ENCODE peak calls at places on chromosome 13, in eight cellular contexts. One of them, this sample, is unnamed.

GRCh38 chr13:67283602-67284001 is 53.5 kb upstream of the PCDH9 start:
- DNase-seq in SK-N-SH: no peak
- DNase-seq in brain microvascular endothelial cell: no peak
- DNase-seq in HCT116: peak; percentile 6
- DNase-seq in left ventricle myocardium inferior: no peak
- DNase-seq in tibial artery: no peak
- DNase-seq in colonic mucosa: no peak
- DNase-seq in CD4-positive, CD25-positive, alpha-beta regulatory T cell: no peak
- DNase-seq in this sample: no peak

GRCh38 chr13:79187917-79188699 is 217.9 kb downstream of the RBM26 start:
- DNase-seq in SK-N-SH: no peak
- DNase-seq in brain microvascular endothelial cell: no peak
- DNase-seq in HCT116: no peak
- DNase-seq in left ventricle myocardium inferior: no peak
- DNase-seq in tibial artery: no peak
- DNase-seq in colonic mucosa: no peak
- DNase-seq in CD4-positive, CD25-positive, alpha-beta regulatory T cell: no peak
- DNase-seq in this sample: no peak

GRCh38 chr13:31896427-31896826 is 135.1 kb upstream of the FRY start:
- DNase-seq in SK-N-SH: no peak
- DNase-seq in brain microvascular endothelial cell: peak; percentile 88
- DNase-seq in HCT116: no peak
- DNase-seq in left ventricle myocardium inferior: peak; percentile 42
- DNase-seq in tibial artery: peak; percentile 48
- DNase-seq in colonic mucosa: no peak
- DNase-seq in CD4-positive, CD25-positive, alpha-beta regulatory T cell: no peak
- DNase-seq in this sample: no peak

GRCh38 chr13:35343417-35343816 is 133.1 kb downstream of the MAB21L1 start:
- DNase-seq in SK-N-SH: no peak
- DNase-seq in brain microvascular endothelial cell: no peak
- DNase-seq in HCT116: no peak
- DNase-seq in left ventricle myocardium inferior: no peak
- DNase-seq in tibial artery: no peak
- DNase-seq in colonic mucosa: no peak
- DNase-seq in CD4-positive, CD25-positive, alpha-beta regulatory T cell: no peak
- DNase-seq in this sample: no peak

GRCh38 chr13:29568731-29569130 is 26.8 kb downstream of the SLC7A1 start:
- DNase-seq in SK-N-SH: no peak
- DNase-seq in brain microvascular endothelial cell: no peak
- DNase-seq in HCT116: no peak
- DNase-seq in left ventricle myocardium inferior: no peak
- DNase-seq in tibial artery: no peak
- DNase-seq in colonic mucosa: no peak
- DNase-seq in CD4-positive, CD25-positive, alpha-beta regulatory T cell: no peak
- DNase-seq in this sample: no peak

GRCh38 chr13:24630121-24630520 is 50.1 kb upstream of the ATP12A start:
- DNase-seq in SK-N-SH: no peak
- DNase-seq in brain microvascular endothelial cell: no peak
- DNase-seq in HCT116: no peak
- DNase-seq in left ventricle myocardium inferior: no peak
- DNase-seq in tibial artery: no peak
- DNase-seq in colonic mucosa: no peak
- DNase-seq in CD4-positive, CD25-positive, alpha-beta regulatory T cell: no peak
- DNase-seq in this sample: no peak

GRCh38 chr13:76630629-76631028 is 255.6 kb downstream of the KCTD12 start:
- DNase-seq in SK-N-SH: no peak
- DNase-seq in brain microvascular endothelial cell: no peak
- DNase-seq in HCT116: no peak
- DNase-seq in left ventricle myocardium inferior: no peak
- DNase-seq in tibial artery: no peak
- DNase-seq in colonic mucosa: no peak
- DNase-seq in CD4-positive, CD25-positive, alpha-beta regulatory T cell: no peak
- DNase-seq in this sample: no peak

GRCh38 chr13:57527114-57527770 is 104.3 kb upstream of the PCDH17 start:
- DNase-seq in SK-N-SH: no peak
- DNase-seq in brain microvascular endothelial cell: no peak
- DNase-seq in HCT116: no peak
- DNase-seq in left ventricle myocardium inferior: no peak
- DNase-seq in tibial artery: no peak
- DNase-seq in colonic mucosa: no peak
- DNase-seq in CD4-positive, CD25-positive, alpha-beta regulatory T cell: no peak
- DNase-seq in this sample: no peak

GRCh38 chr13:99367663-99368448 is 60.7 kb upstream of the GPR183 start:
- DNase-seq in SK-N-SH: no peak
- DNase-seq in brain microvascular endothelial cell: no peak
- DNase-seq in HCT116: no peak
- DNase-seq in left ventricle myocardium inferior: no peak
- DNase-seq in tibial artery: no peak
- DNase-seq in colonic mucosa: no peak
- DNase-seq in CD4-positive, CD25-positive, alpha-beta regulatory T cell: no peak
- DNase-seq in this sample: no peak

GRCh38 chr13:38826182-38826813 is 139.4 kb downstream of the FREM2 start:
- DNase-seq in SK-N-SH: no peak
- DNase-seq in brain microvascular endothelial cell: no peak
- DNase-seq in HCT116: no peak
- DNase-seq in left ventricle myocardium inferior: no peak
- DNase-seq in tibial artery: no peak
- DNase-seq in colonic mucosa: no peak
- DNase-seq in CD4-positive, CD25-positive, alpha-beta regulatory T cell: no peak
- DNase-seq in this sample: no peak

GRCh38 chr13:39602277-39602613 is 748 bp downstream of the LHFPL6 start:
- DNase-seq in SK-N-SH: no peak
- DNase-seq in brain microvascular endothelial cell: no peak
- DNase-seq in HCT116: no peak
- DNase-seq in left ventricle myocardium inferior: no peak
- DNase-seq in tibial artery: no peak
- DNase-seq in colonic mucosa: no peak
- DNase-seq in CD4-positive, CD25-positive, alpha-beta regulatory T cell: no peak
- DNase-seq in this sample: no peak

GRCh38 chr13:45737571-45738002 is 35.5 kb downstream of the CBY2 start:
- DNase-seq in SK-N-SH: no peak
- DNase-seq in brain microvascular endothelial cell: no peak
- DNase-seq in HCT116: peak; percentile 16
- DNase-seq in left ventricle myocardium inferior: no peak
- DNase-seq in tibial artery: no peak
- DNase-seq in colonic mucosa: no peak
- DNase-seq in CD4-positive, CD25-positive, alpha-beta regulatory T cell: no peak
- DNase-seq in this sample: no peak

GRCh38 chr13:102367836-102368235 is 34.0 kb downstream of the FGF14 start:
- DNase-seq in SK-N-SH: no peak
- DNase-seq in brain microvascular endothelial cell: no peak
- DNase-seq in HCT116: no peak
- DNase-seq in left ventricle myocardium inferior: no peak
- DNase-seq in tibial artery: no peak
- DNase-seq in colonic mucosa: no peak
- DNase-seq in CD4-positive, CD25-positive, alpha-beta regulatory T cell: no peak
- DNase-seq in this sample: no peak

GRCh38 chr13:35092251-35092650 is 150.2 kb downstream of the NBEA start:
- DNase-seq in SK-N-SH: no peak
- DNase-seq in brain microvascular endothelial cell: no peak
- DNase-seq in HCT116: no peak
- DNase-seq in left ventricle myocardium inferior: no peak
- DNase-seq in tibial artery: no peak
- DNase-seq in colonic mucosa: no peak
- DNase-seq in CD4-positive, CD25-positive, alpha-beta regulatory T cell: no peak
- DNase-seq in this sample: no peak

GRCh38 chr13:43303040-43303729 is 279.8 kb downstream of the DNAJC15 start:
- DNase-seq in SK-N-SH: peak; percentile 79
- DNase-seq in brain microvascular endothelial cell: peak; percentile 47
- DNase-seq in HCT116: no peak
- DNase-seq in left ventricle myocardium inferior: peak; percentile 54
- DNase-seq in tibial artery: peak; percentile 34
- DNase-seq in colonic mucosa: peak; percentile 22
- DNase-seq in CD4-positive, CD25-positive, alpha-beta regulatory T cell: no peak
- DNase-seq in this sample: no peak

GRCh38 chr13:49836516-49836915 is 44.0 kb upstream of the KPNA3 start:
- DNase-seq in SK-N-SH: peak; percentile 56
- DNase-seq in brain microvascular endothelial cell: no peak
- DNase-seq in HCT116: no peak
- DNase-seq in left ventricle myocardium inferior: no peak
- DNase-seq in tibial artery: no peak
- DNase-seq in colonic mucosa: no peak
- DNase-seq in CD4-positive, CD25-positive, alpha-beta regulatory T cell: no peak
- DNase-seq in this sample: no peak

GRCh38 chr13:113020323-113021080 is 51.5 kb downstream of the MCF2L start:
- DNase-seq in SK-N-SH: no peak
- DNase-seq in brain microvascular endothelial cell: no peak
- DNase-seq in HCT116: no peak
- DNase-seq in left ventricle myocardium inferior: no peak
- DNase-seq in tibial artery: no peak
- DNase-seq in colonic mucosa: no peak
- DNase-seq in CD4-positive, CD25-positive, alpha-beta regulatory T cell: no peak
- DNase-seq in this sample: no peak

GRCh38 chr13:85142351-85142750 is 656.9 kb downstream of the SLITRK6 start:
- DNase-seq in SK-N-SH: no peak
- DNase-seq in brain microvascular endothelial cell: no peak
- DNase-seq in HCT116: no peak
- DNase-seq in left ventricle myocardium inferior: no peak
- DNase-seq in tibial artery: no peak
- DNase-seq in colonic mucosa: no peak
- DNase-seq in CD4-positive, CD25-positive, alpha-beta regulatory T cell: no peak
- DNase-seq in this sample: no peak

GRCh38 chr13:102402292-102402691 is 444 bp upstream of the FGF14 start:
- DNase-seq in SK-N-SH: peak; percentile 88
- DNase-seq in brain microvascular endothelial cell: no peak
- DNase-seq in HCT116: no peak
- DNase-seq in left ventricle myocardium inferior: peak; percentile 16
- DNase-seq in tibial artery: peak; percentile 23
- DNase-seq in colonic mucosa: no peak
- DNase-seq in CD4-positive, CD25-positive, alpha-beta regulatory T cell: peak; percentile 25
- DNase-seq in this sample: peak; percentile 14

GRCh38 chr13:42038661-42039456 is 9.6 kb upstream of the DGKH start:
- DNase-seq in SK-N-SH: no peak
- DNase-seq in brain microvascular endothelial cell: no peak
- DNase-seq in HCT116: no peak
- DNase-seq in left ventricle myocardium inferior: no peak
- DNase-seq in tibial artery: no peak
- DNase-seq in colonic mucosa: no peak
- DNase-seq in CD4-positive, CD25-positive, alpha-beta regulatory T cell: no peak
- DNase-seq in this sample: no peak

GRCh38 chr13:80336335-80336734 is 4.6 kb downstream of the SPRY2 start:
- DNase-seq in SK-N-SH: no peak
- DNase-seq in brain microvascular endothelial cell: no peak
- DNase-seq in HCT116: no peak
- DNase-seq in left ventricle myocardium inferior: no peak
- DNase-seq in tibial artery: no peak
- DNase-seq in colonic mucosa: no peak
- DNase-seq in CD4-positive, CD25-positive, alpha-beta regulatory T cell: no peak
- DNase-seq in this sample: no peak

GRCh38 chr13:59086147-59086546 is 1077.6 kb downstream of the DIAPH3 start:
- DNase-seq in SK-N-SH: no peak
- DNase-seq in brain microvascular endothelial cell: peak; percentile 82
- DNase-seq in HCT116: no peak
- DNase-seq in left ventricle myocardium inferior: no peak
- DNase-seq in tibial artery: no peak
- DNase-seq in colonic mucosa: no peak
- DNase-seq in CD4-positive, CD25-positive, alpha-beta regulatory T cell: no peak
- DNase-seq in this sample: peak; percentile 4

DNA sequence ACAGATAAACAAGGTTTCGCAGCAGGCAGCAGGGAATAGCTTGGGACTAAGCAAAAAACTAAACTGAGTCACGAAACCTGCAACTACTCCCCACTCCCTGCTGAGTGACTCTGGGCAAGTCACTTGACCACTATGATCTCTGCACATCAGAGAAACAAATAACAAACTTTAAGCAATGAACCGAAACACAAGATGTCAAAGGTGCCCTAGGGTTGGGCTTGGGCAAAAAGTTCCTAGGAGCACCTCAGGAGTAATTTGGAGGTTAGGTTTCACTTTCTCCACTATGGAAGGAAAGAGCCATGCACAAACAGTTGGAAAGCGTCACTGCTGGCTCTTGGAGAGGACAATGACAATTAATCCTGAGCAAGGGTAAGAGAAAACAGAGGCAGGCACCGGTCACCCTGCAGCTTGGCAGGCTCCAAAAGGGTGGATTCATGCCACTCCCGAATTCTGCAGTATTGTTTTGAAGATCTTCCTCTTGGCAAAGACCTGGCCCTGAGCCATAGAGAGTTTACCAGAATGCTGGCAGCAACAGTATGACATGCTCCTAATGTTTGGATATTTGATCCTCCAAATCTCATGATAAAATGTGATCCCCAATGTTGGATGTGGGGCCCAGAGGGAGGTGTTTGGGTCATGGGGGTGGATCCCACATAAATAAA is 60.3 kb downstream of the CRYL1 start:
- DNase-seq in SK-N-SH: no peak
- DNase-seq in brain microvascular endothelial cell: no peak
- DNase-seq in HCT116: no peak
- DNase-seq in left ventricle myocardium inferior: no peak
- DNase-seq in tibial artery: no peak
- DNase-seq in colonic mucosa: peak; percentile 33
- DNase-seq in CD4-positive, CD25-positive, alpha-beta regulatory T cell: no peak
- DNase-seq in this sample: no peak
- H3K4me3 ChIP-seq in SK-N-SH: no peak overlapping the region
- H3K4me3 ChIP-seq in brain microvascular endothelial cell: no peak overlapping the region
- H3K4me3 ChIP-seq in HCT116: no peak overlapping the region
- H3K4me3 ChIP-seq in left ventricle myocardium inferior: peak overlapping the region; percentile 22
- H3K4me3 ChIP-seq in tibial artery: no peak overlapping the region
- H3K4me3 ChIP-seq in colonic mucosa: no peak overlapping the region
- H3K4me3 ChIP-seq in CD4-positive, CD25-positive, alpha-beta regulatory T cell: no peak overlapping the region
- H3K4me3 ChIP-seq in this sample: no peak overlapping the region

GRCh38 chr13:98020271-98020670 is 66.8 kb downstream of the IPO5 start:
- DNase-seq in SK-N-SH: no peak
- DNase-seq in brain microvascular endothelial cell: no peak
- DNase-seq in HCT116: no peak
- DNase-seq in left ventricle myocardium inferior: no peak
- DNase-seq in tibial artery: no peak
- DNase-seq in colonic mucosa: no peak
- DNase-seq in CD4-positive, CD25-positive, alpha-beta regulatory T cell: no peak
- DNase-seq in this sample: no peak
- H3K36me3 ChIP-seq in SK-N-SH: peaks cover 80% of the 10 kb centered on the region
- H3K36me3 ChIP-seq in brain microvascular endothelial cell: peaks cover 51% of the 10 kb centered on the region
- H3K36me3 ChIP-seq in HCT116: peaks cover 53% of the 10 kb centered on the region
- H3K36me3 ChIP-seq in left ventricle myocardium inferior: peaks cover 70% of the 10 kb centered on the region
- H3K36me3 ChIP-seq in tibial artery: peaks cover 86% of the 10 kb centered on the region
- H3K36me3 ChIP-seq in colonic mucosa: no peaks in the 10 kb centered on the region
- H3K36me3 ChIP-seq in CD4-positive, CD25-positive, alpha-beta regulatory T cell: peaks cover 69% of the 10 kb centered on the region
- H3K36me3 ChIP-seq in this sample: peaks cover 3% of the 10 kb centered on the region

GRCh38 chr13:81957121-81957520 is 1616.2 kb upstream of the SPRY2 start:
- DNase-seq in SK-N-SH: no peak
- DNase-seq in brain microvascular endothelial cell: no peak
- DNase-seq in HCT116: no peak
- DNase-seq in left ventricle myocardium inferior: no peak
- DNase-seq in tibial artery: no peak
- DNase-seq in colonic mucosa: no peak
- DNase-seq in CD4-positive, CD25-positive, alpha-beta regulatory T cell: no peak
- DNase-seq in this sample: no peak
- H3K4me3 ChIP-seq in SK-N-SH: no peak overlapping the region
- H3K4me3 ChIP-seq in brain microvascular endothelial cell: no peak overlapping the region
- H3K4me3 ChIP-seq in HCT116: no peak overlapping the region
- H3K4me3 ChIP-seq in left ventricle myocardium inferior: no peak overlapping the region
- H3K4me3 ChIP-seq in tibial artery: no peak overlapping the region
- H3K4me3 ChIP-seq in colonic mucosa: no peak overlapping the region
- H3K4me3 ChIP-seq in CD4-positive, CD25-positive, alpha-beta regulatory T cell: no peak overlapping the region
- H3K4me3 ChIP-seq in this sample: no peak overlapping the region

DNA sequence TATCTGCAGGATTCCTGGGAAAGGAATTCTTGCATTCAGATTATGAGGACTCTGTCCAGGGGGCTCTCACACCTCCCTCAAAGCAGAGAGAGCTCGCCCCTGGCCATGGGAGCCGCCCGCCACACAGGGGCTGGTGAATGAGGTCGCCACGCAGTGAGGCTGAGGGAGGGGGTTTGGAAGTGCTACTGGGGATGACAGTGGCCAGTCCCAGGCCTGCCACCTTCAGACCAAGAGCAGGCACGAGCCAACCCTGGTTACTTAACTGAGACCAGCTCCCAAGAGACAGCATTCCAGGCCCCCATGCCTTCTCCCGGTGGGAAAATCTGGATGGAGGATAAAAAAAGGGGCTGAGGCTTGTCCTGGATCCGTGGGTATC is 43.4 kb downstream of the RAB20 start:
- DNase-seq in SK-N-SH: no peak
- DNase-seq in brain microvascular endothelial cell: no peak
- DNase-seq in HCT116: no peak
- DNase-seq in left ventricle myocardium inferior: no peak
- DNase-seq in tibial artery: no peak
- DNase-seq in colonic mucosa: no peak
- DNase-seq in CD4-positive, CD25-positive, alpha-beta regulatory T cell: no peak
- DNase-seq in this sample: no peak
- H3K36me3 ChIP-seq in SK-N-SH: peaks cover 2% of the 10 kb centered on the region
- H3K36me3 ChIP-seq in brain microvascular endothelial cell: peaks cover 28% of the 10 kb centered on the region
- H3K36me3 ChIP-seq in HCT116: no peaks in the 10 kb centered on the region
- H3K36me3 ChIP-seq in left ventricle myocardium inferior: peaks cover 18% of the 10 kb centered on the region
- H3K36me3 ChIP-seq in tibial artery: peaks cover 12% of the 10 kb centered on the region
- H3K36me3 ChIP-seq in colonic mucosa: no peaks in the 10 kb centered on the region
- H3K36me3 ChIP-seq in CD4-positive, CD25-positive, alpha-beta regulatory T cell: no peaks in the 10 kb centered on the region
- H3K36me3 ChIP-seq in this sample: peaks cover 3% of the 10 kb centered on the region